ENCODE peak calls at places on chromosomes 6 and 20, in six cellular contexts. Y, Q, W, V, M and X are unnamed samples.

GRCh38 chr20:37518606-37519507 is 2.2 kb upstream of the NNAT start:
- DNase-seq in V (no peak), Y (peak; percentile 30), Q (no peak), M (no peak), W (peak; percentile 35), X (no peak)

GRCh38 chr6:91812596-91813274 is 1225.9 kb upstream of the MAP3K7 start:
- DNase-seq in V (no peak), M (no peak), Q (peak; percentile 0), W (no peak), Y (no peak), X (no peak)

GRCh38 chr20:61963149-61963548 is 102.5 kb downstream of the TAF4 start:
- DNase-seq in Y (no peak), W (no peak), M (peak; percentile 42), Q (no peak), V (no peak), X (no peak)

GRCh38 chr6:109452181-109452580 is 3.4 kb downstream of the MICAL1 start:
- DNase-seq in M (no peak), V (no peak), Y (no peak), W (no peak), Q (no peak), X (no peak)

GRCh38 chr6:25927721-25928359 is 2.7 kb downstream of the SLC17A2 start:
- DNase-seq in V (no peak), M (no peak), W (no peak), Y (no peak), Q (peak; percentile 1), X (no peak)

GRCh38 chr20:1391640-1392442 is 1.0 kb downstream of the FKBP1A start:
- DNase-seq in Q (peak; percentile 43), Y (no peak), M (no peak), W (no peak), V (no peak), X (no peak)

GRCh38 chr20:49766979-49767419 is 45.6 kb upstream of the SLC9A8 start:
- DNase-seq in Y (no peak), M (no peak), V (no peak), Q (no peak), W (no peak), X (no peak)

GRCh38 chr6:5570641-5571040 is 309.3 kb downstream of the FARS2 start:
- DNase-seq in Q (no peak), V (no peak), Y (no peak), M (no peak), W (no peak), X (no peak)

GRCh38 chr20:25867776-25868649 is 171.4 kb upstream of the ZNF337 start:
- DNase-seq in M (peak; percentile 81), V (no peak), Y (peak; percentile 64), W (peak; percentile 79), Q (peak; percentile 16), X (no peak)

GRCh38 chr6:43985329-43985728 is 141.9 kb downstream of the MRPL14 start:
- DNase-seq in M (no peak), V (no peak), Y (no peak), W (no peak), Q (no peak), X (no peak)

GRCh38 chr6:56624046-56624727 is 18.5 kb downstream of the DST start:
- DNase-seq in V (no peak), Y (no peak), Q (no peak), W (no peak), M (no peak), X (no peak)

GRCh38 chr6:27214126-27214601 is 33.3 kb upstream of the PRSS16 start:
- DNase-seq in Q (no peak), V (no peak), Y (no peak), W (no peak), M (peak; percentile 69), X (no peak)

GRCh38 chr20:45206746-45207145 is at the start of gene SEMG1:
- DNase-seq in M (no peak), Y (no peak), Q (no peak), V (no peak), W (no peak), X (no peak)

GRCh38 chr6:144969873-144970272 is 684.7 kb downstream of the UTRN start:
- DNase-seq in Q (no peak), M (no peak), W (no peak), Y (no peak), V (no peak), X (no peak)
- H3K4me3 ChIP-seq in Q (no peak overlapping the region), M (no peak overlapping the region), W (no peak overlapping the region), Y (no peak overlapping the region), V (no peak overlapping the region), X (no peak overlapping the region)

DNA sequence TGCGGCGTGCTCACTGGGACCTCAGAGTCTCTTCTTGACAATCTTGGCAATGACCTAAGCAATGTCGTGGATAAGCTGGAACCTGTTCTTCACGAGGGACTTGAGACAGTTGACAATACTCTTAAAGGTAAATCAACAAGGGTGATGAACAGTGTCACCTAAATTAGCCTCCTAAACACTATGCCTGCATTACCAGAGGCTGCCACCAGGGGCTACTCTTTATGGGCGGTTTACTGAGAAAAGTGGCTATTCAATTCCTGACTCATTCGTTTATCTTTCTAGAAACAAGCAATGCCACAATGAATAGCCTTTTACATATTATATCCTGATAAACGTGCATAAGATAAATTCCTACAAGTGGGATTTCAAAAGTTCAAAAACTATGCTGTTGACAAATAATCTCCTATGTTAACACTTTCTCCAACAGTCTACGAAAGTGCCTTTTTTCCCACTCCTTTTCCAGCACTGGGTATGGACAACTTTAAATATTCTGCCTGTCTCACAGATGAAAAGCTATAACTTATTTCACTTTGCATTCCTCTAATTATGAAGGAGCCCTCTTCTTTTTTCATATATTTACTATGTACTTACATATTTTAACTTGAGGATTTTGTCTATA is 1.3 kb downstream of the BPIFA2 start:
- DNase-seq in V (no peak), Q (no peak), Y (no peak), M (peak; percentile 81), W (no peak), X (no peak)
- TF ChIP-seq CTCF in V (no peak), Q (peak; percentile 20), Y (no peak), M (peak; percentile 74), W (peak; percentile 32), X (no peak)

DNA sequence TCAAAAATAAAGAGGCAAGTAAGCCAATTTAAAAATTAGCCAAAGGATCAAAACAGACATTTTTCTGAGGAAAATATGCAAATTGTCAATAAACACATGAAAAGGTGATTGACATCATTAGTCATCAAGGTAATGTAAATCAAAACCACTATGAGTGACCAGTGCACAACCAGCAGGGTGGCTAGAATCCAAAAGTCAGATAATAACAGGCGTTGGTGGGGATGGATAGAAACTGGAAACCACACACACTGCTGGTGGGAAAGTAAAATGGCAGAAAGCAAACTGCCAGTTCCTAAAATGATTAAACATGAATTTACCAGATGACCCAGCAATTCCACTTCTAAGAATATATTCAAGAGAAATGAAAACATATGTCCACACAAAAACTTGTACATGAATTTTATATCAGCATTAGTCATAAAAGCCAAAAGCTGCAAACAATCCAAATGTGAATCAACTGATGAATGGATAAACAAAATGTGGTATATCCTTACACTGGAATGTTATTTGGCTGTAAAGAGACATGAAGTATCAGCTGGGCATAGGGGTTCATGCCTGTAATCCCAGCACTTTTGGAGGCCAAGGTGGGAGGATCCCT is 74.8 kb upstream of the MBOAT1 start:
- DNase-seq in Q (peak; percentile 23), Y (no peak), V (no peak), M (no peak), W (no peak), X (no peak)
- TF ChIP-seq POLR2A in Q (no peak), Y (no peak), V (no peak), M (no peak), W (no peak), X (no peak)

GRCh38 chr20:36094497-36094896 is 60.0 kb upstream of the EPB41L1 start:
- DNase-seq in V (no peak), M (no peak), Y (peak; percentile 39), Q (no peak), W (no peak), X (no peak)
- H3K4me3 ChIP-seq in V (peak overlapping the region; percentile 71), M (no peak overlapping the region), Y (no peak overlapping the region), Q (no peak overlapping the region), W (peak overlapping the region; percentile 72), X (no peak overlapping the region)

GRCh38 chr20:33669224-33669623 is 2.5 kb downstream of the ACTL10 start:
- DNase-seq in M (no peak), Q (no peak), V (no peak), W (no peak), Y (no peak), X (no peak)

GRCh38 chr20:33668087-33668790 is 1.5 kb downstream of the ACTL10 start:
- DNase-seq in M (peak; percentile 92), V (no peak), W (peak; percentile 88), Y (no peak), Q (no peak), X (peak; percentile 94)

GRCh38 chr20:33668791-33669155 is 2.0 kb downstream of the ACTL10 start:
- DNase-seq in V (no peak), M (no peak), Q (no peak), W (no peak), Y (no peak), X (no peak)

GRCh38 chr20:33666293-33667244 is at the start of gene ACTL10:
- DNase-seq in V (peak; percentile 96), M (peak; percentile 79), Y (peak; percentile 99), W (peak; percentile 99), Q (peak; percentile 96), X (peak; percentile 99)

GRCh38 chr20:33667245-33668086 is 723 bp downstream of the ACTL10 start:
- DNase-seq in M (no peak), V (peak; percentile 68), Y (peak; percentile 88), Q (peak; percentile 54), W (peak; percentile 79), X (peak; percentile 93)
- TF ChIP-seq CTCF in M (no peak), V (no peak), Y (peak; percentile 95), Q (no peak), W (no peak), X (no peak)

DNA sequence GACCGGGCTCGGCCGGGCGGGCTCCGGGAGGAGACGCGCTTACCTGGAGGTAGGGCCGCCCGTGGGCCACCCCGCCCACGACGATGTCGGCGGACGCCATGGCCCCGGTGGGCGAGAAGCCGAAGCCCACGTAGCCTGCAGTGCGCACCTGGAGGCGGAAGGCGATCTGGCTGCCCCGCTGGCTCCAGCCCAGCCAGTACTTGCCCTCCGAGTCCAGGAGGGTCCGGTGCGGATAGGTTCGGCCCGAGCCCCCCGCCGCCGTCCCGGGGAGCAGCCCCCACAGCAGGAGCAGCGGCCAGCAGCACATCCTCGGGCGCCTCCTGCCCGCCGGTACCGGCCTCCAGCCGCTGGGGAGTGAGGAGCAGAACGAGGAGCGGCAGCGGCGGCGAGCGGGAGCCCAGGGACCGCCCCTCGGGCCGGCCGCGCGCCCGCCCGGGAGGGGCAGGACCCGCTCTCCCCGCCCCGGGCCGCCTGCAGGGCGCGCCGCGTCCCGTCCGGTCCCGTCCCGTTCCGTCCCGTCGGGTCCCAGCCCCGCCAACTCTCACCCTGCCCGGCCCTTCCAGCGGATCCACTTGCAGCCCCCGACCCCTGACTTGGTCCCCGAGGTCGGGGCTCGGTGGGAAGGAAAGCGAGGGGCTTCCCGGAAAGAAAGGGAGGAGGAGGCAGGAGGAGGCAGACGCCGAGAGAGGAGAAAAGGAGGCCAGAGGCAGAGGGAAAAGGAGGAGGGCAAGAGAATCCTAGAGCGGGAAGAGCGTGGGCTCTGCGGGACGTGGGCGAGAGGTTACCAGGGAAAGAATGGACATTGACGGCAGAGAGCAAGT is at the start of gene MOXD1:
- DNase-seq in W (peak; percentile 60), Q (peak; percentile 37), M (peak; percentile 83), Y (peak; percentile 55), V (no peak), X (no peak)
- TF ChIP-seq POLR2A in W (no peak), Q (no peak), M (peak; percentile 42), Y (no peak), V (no peak), X (no peak)

GRCh38 chr6:35730745-35731413 is 6.0 kb upstream of the ARMC12 start:
- DNase-seq in M (no peak), V (no peak), Y (no peak), W (no peak), Q (no peak), X (no peak)
- H3K4me3 ChIP-seq in M (peak overlapping the region; percentile 64), V (peak overlapping the region; percentile 64), Y (no peak overlapping the region), W (peak overlapping the region; percentile 70), Q (peak overlapping the region; percentile 22), X (no peak overlapping the region)